ENCODE peak calls at places on chromosomes 6 and 20, in five cellular contexts. One of them, this sample, is unnamed.

GRCh38 chr6:160348209-160348551 is at the start of gene SLC22A3:
- DNase-seq in RWPE1: peak
- DNase-seq in foreskin keratinocyte: no peak
- DNase-seq in natural killer cell: no peak
- DNase-seq in GM10248: no peak
- DNase-seq in this sample: no peak

GRCh38 chr20:9572690-9573089 is 58.3 kb downstream of the LAMP5 start:
- DNase-seq in RWPE1: no peak
- DNase-seq in foreskin keratinocyte: no peak
- DNase-seq in natural killer cell: no peak
- DNase-seq in GM10248: no peak
- DNase-seq in this sample: no peak

GRCh38 chr20:8744228-8744844 is 324.6 kb upstream of the PLCB4 start:
- DNase-seq in RWPE1: no peak
- DNase-seq in foreskin keratinocyte: peak
- DNase-seq in natural killer cell: no peak
- DNase-seq in GM10248: no peak
- DNase-seq in this sample: no peak

GRCh38 chr6:112203577-112204349 is 50.6 kb downstream of the LAMA4 start:
- DNase-seq in RWPE1: peak
- DNase-seq in foreskin keratinocyte: peak
- DNase-seq in natural killer cell: no peak
- DNase-seq in GM10248: no peak
- DNase-seq in this sample: no peak

GRCh38 chr6:84847349-84848160 is 83.2 kb upstream of the TBX18 start:
- DNase-seq in RWPE1: no peak
- DNase-seq in foreskin keratinocyte: peak
- DNase-seq in natural killer cell: no peak
- DNase-seq in GM10248: no peak
- DNase-seq in this sample: no peak

GRCh38 chr6:34075906-34076305 is 70.0 kb downstream of the GRM4 start:
- DNase-seq in RWPE1: no peak
- DNase-seq in foreskin keratinocyte: no peak
- DNase-seq in natural killer cell: no peak
- DNase-seq in GM10248: no peak
- DNase-seq in this sample: no peak

GRCh38 chr20:48577557-48577956 is 250.2 kb downstream of the PREX1 start:
- DNase-seq in RWPE1: no peak
- DNase-seq in foreskin keratinocyte: no peak
- DNase-seq in natural killer cell: no peak
- DNase-seq in GM10248: no peak
- DNase-seq in this sample: no peak

GRCh38 chr20:4532772-4533171 is 188.9 kb upstream of the PRND start:
- DNase-seq in RWPE1: no peak
- DNase-seq in foreskin keratinocyte: no peak
- DNase-seq in natural killer cell: no peak
- DNase-seq in GM10248: no peak
- DNase-seq in this sample: no peak

GRCh38 chr6:43953794-43954310 is 173.4 kb downstream of the MRPL14 start:
- DNase-seq in RWPE1: no peak
- DNase-seq in foreskin keratinocyte: no peak
- DNase-seq in natural killer cell: no peak
- DNase-seq in GM10248: no peak
- DNase-seq in this sample: no peak

GRCh38 chr6:150466196-150466595 is 97.4 kb downstream of the IYD start:
- DNase-seq in RWPE1: peak
- DNase-seq in foreskin keratinocyte: peak
- DNase-seq in natural killer cell: no peak
- DNase-seq in GM10248: no peak
- DNase-seq in this sample: no peak

GRCh38 chr6:22717906-22718305 is 148.5 kb downstream of the HDGFL1 start:
- DNase-seq in RWPE1: no peak
- DNase-seq in foreskin keratinocyte: no peak
- DNase-seq in natural killer cell: no peak
- DNase-seq in GM10248: no peak
- DNase-seq in this sample: no peak

GRCh38 chr20:17666491-17666890 is 15.6 kb downstream of the RRBP1 start:
- DNase-seq in RWPE1: no peak
- DNase-seq in foreskin keratinocyte: no peak
- DNase-seq in natural killer cell: no peak
- DNase-seq in GM10248: no peak
- DNase-seq in this sample: no peak

GRCh38 chr6:15955484-15955883 is 173.4 kb upstream of the MYLIP start:
- DNase-seq in RWPE1: no peak
- DNase-seq in foreskin keratinocyte: no peak
- DNase-seq in natural killer cell: no peak
- DNase-seq in GM10248: no peak
- DNase-seq in this sample: no peak

GRCh38 chr6:83071707-83072106 is 4.2 kb downstream of the DOP1A start:
- DNase-seq in RWPE1: peak
- DNase-seq in foreskin keratinocyte: peak
- DNase-seq in natural killer cell: no peak
- DNase-seq in GM10248: no peak
- DNase-seq in this sample: no peak

GRCh38 chr20:3245156-3245555 is 6.2 kb upstream of the SLC4A11 start:
- DNase-seq in RWPE1: no peak
- DNase-seq in foreskin keratinocyte: no peak
- DNase-seq in natural killer cell: no peak
- DNase-seq in GM10248: no peak
- DNase-seq in this sample: no peak

GRCh38 chr6:56961151-56961550 is 6.2 kb downstream of the BEND6 start:
- DNase-seq in RWPE1: no peak
- DNase-seq in foreskin keratinocyte: no peak
- DNase-seq in natural killer cell: no peak
- DNase-seq in GM10248: no peak
- DNase-seq in this sample: no peak

GRCh38 chr6:161107779-161108380 is 116.3 kb downstream of the MAP3K4 start:
- DNase-seq in RWPE1: no peak
- DNase-seq in foreskin keratinocyte: no peak
- DNase-seq in natural killer cell: no peak
- DNase-seq in GM10248: no peak
- DNase-seq in this sample: no peak

GRCh38 chr6:72552938-72553337 is 68.9 kb upstream of the KCNQ5 start:
- DNase-seq in RWPE1: peak
- DNase-seq in foreskin keratinocyte: peak
- DNase-seq in natural killer cell: no peak
- DNase-seq in GM10248: no peak
- DNase-seq in this sample: no peak

GRCh38 chr6:39912446-39912845 is 21.8 kb downstream of the MOCS1 start:
- DNase-seq in RWPE1: no peak
- DNase-seq in foreskin keratinocyte: no peak
- DNase-seq in natural killer cell: no peak
- DNase-seq in GM10248: no peak
- DNase-seq in this sample: no peak

GRCh38 chr20:32070690-32071213 is 18.7 kb downstream of the HCK start:
- DNase-seq in RWPE1: no peak
- DNase-seq in foreskin keratinocyte: no peak
- DNase-seq in natural killer cell: no peak
- DNase-seq in GM10248: no peak
- DNase-seq in this sample: no peak

GRCh38 chr6:74588094-74588493 is 617.8 kb downstream of the COL12A1 start:
- DNase-seq in RWPE1: no peak
- DNase-seq in foreskin keratinocyte: no peak
- DNase-seq in natural killer cell: no peak
- DNase-seq in GM10248: no peak
- DNase-seq in this sample: no peak

GRCh38 chr20:16475225-16475624 is 98.0 kb downstream of the KIF16B start:
- DNase-seq in RWPE1: no peak
- DNase-seq in foreskin keratinocyte: no peak
- DNase-seq in natural killer cell: no peak
- DNase-seq in GM10248: no peak
- DNase-seq in this sample: no peak

GRCh38 chr20:53934421-53935352 is 135.7 kb downstream of the BCAS1 start:
- DNase-seq in RWPE1: peak
- DNase-seq in foreskin keratinocyte: peak
- DNase-seq in natural killer cell: no peak
- DNase-seq in GM10248: peak
- DNase-seq in this sample: peak

GRCh38 chr6:170434114-170434820 is 118.8 kb downstream of the PSMB1 start:
- DNase-seq in RWPE1: no peak
- DNase-seq in foreskin keratinocyte: no peak
- DNase-seq in natural killer cell: no peak
- DNase-seq in GM10248: no peak
- DNase-seq in this sample: no peak

GRCh38 chr6:164290101-164290500 is 875.6 kb downstream of the QKI start:
- DNase-seq in RWPE1: no peak
- DNase-seq in foreskin keratinocyte: no peak
- DNase-seq in natural killer cell: no peak
- DNase-seq in GM10248: no peak
- DNase-seq in this sample: no peak

GRCh38 chr6:108781419-108782110 is 66.7 kb upstream of the ARMC2 start:
- DNase-seq in RWPE1: peak
- DNase-seq in foreskin keratinocyte: no peak
- DNase-seq in natural killer cell: no peak
- DNase-seq in GM10248: no peak
- DNase-seq in this sample: no peak

GRCh38 chr20:44070139-44070900 is 116.7 kb downstream of the JPH2 start:
- DNase-seq in RWPE1: no peak
- DNase-seq in foreskin keratinocyte: no peak
- DNase-seq in natural killer cell: no peak
- DNase-seq in GM10248: peak
- DNase-seq in this sample: no peak

GRCh38 chr6:28525496-28526039 is at the start of gene GPX5:
- DNase-seq in RWPE1: no peak
- DNase-seq in foreskin keratinocyte: no peak
- DNase-seq in natural killer cell: no peak
- DNase-seq in GM10248: no peak
- DNase-seq in this sample: no peak

GRCh38 chr6:63926950-63927349 is 291.3 kb downstream of the PHF3 start:
- DNase-seq in RWPE1: no peak
- DNase-seq in foreskin keratinocyte: no peak
- DNase-seq in natural killer cell: no peak
- DNase-seq in GM10248: no peak
- DNase-seq in this sample: no peak

GRCh38 chr20:49483018-49483705 is 694 bp upstream of the KCNB1 start:
- DNase-seq in RWPE1: no peak
- DNase-seq in foreskin keratinocyte: no peak
- DNase-seq in natural killer cell: no peak
- DNase-seq in GM10248: no peak
- DNase-seq in this sample: peak

GRCh38 chr6:2658788-2659187 is 91.9 kb downstream of the MYLK4 start:
- DNase-seq in RWPE1: peak
- DNase-seq in foreskin keratinocyte: peak
- DNase-seq in natural killer cell: no peak
- DNase-seq in GM10248: peak
- DNase-seq in this sample: peak

GRCh38 chr20:45892049-45892816 is 1.1 kb downstream of the CTSA start:
- DNase-seq in RWPE1: peak
- DNase-seq in foreskin keratinocyte: no peak
- DNase-seq in natural killer cell: no peak
- DNase-seq in GM10248: no peak
- DNase-seq in this sample: no peak
- TF ChIP-seq CTCF in RWPE1: no peak
- TF ChIP-seq CTCF in foreskin keratinocyte: peak
- TF ChIP-seq CTCF in natural killer cell: no peak
- TF ChIP-seq CTCF in GM10248: peak
- TF ChIP-seq CTCF in this sample: no peak

GRCh38 chr6:89311853-89312531 is 3.1 kb downstream of the GABRR2 start:
- DNase-seq in RWPE1: peak
- DNase-seq in foreskin keratinocyte: peak
- DNase-seq in natural killer cell: no peak
- DNase-seq in GM10248: no peak
- DNase-seq in this sample: no peak
- TF ChIP-seq CTCF in RWPE1: peak
- TF ChIP-seq CTCF in foreskin keratinocyte: peak
- TF ChIP-seq CTCF in natural killer cell: no peak
- TF ChIP-seq CTCF in GM10248: no peak
- TF ChIP-seq CTCF in this sample: no peak

GRCh38 chr20:25733903-25734302 is 37.2 kb upstream of the ZNF337 start:
- DNase-seq in RWPE1: no peak
- DNase-seq in foreskin keratinocyte: no peak
- DNase-seq in natural killer cell: no peak
- DNase-seq in GM10248: no peak
- DNase-seq in this sample: no peak
- TF ChIP-seq CTCF in RWPE1: no peak
- TF ChIP-seq CTCF in foreskin keratinocyte: no peak
- TF ChIP-seq CTCF in natural killer cell: no peak
- TF ChIP-seq CTCF in GM10248: no peak
- TF ChIP-seq CTCF in this sample: no peak

GRCh38 chr6:46626228-46626909 is 26.2 kb downstream of the CYP39A1 start:
- DNase-seq in RWPE1: peak
- DNase-seq in foreskin keratinocyte: peak
- DNase-seq in natural killer cell: no peak
- DNase-seq in GM10248: peak
- DNase-seq in this sample: peak
- TF ChIP-seq CTCF in RWPE1: peak
- TF ChIP-seq CTCF in foreskin keratinocyte: peak
- TF ChIP-seq CTCF in natural killer cell: peak
- TF ChIP-seq CTCF in GM10248: peak
- TF ChIP-seq CTCF in this sample: peak

GRCh38 chr6:134175532-134176282 is 123.3 kb upstream of the SLC2A12 start:
- DNase-seq in RWPE1: peak
- DNase-seq in foreskin keratinocyte: peak
- DNase-seq in natural killer cell: peak
- DNase-seq in GM10248: peak
- DNase-seq in this sample: peak
- TF ChIP-seq CTCF in RWPE1: no peak
- TF ChIP-seq CTCF in foreskin keratinocyte: no peak
- TF ChIP-seq CTCF in natural killer cell: no peak
- TF ChIP-seq CTCF in GM10248: no peak
- TF ChIP-seq CTCF in this sample: no peak

DNA sequence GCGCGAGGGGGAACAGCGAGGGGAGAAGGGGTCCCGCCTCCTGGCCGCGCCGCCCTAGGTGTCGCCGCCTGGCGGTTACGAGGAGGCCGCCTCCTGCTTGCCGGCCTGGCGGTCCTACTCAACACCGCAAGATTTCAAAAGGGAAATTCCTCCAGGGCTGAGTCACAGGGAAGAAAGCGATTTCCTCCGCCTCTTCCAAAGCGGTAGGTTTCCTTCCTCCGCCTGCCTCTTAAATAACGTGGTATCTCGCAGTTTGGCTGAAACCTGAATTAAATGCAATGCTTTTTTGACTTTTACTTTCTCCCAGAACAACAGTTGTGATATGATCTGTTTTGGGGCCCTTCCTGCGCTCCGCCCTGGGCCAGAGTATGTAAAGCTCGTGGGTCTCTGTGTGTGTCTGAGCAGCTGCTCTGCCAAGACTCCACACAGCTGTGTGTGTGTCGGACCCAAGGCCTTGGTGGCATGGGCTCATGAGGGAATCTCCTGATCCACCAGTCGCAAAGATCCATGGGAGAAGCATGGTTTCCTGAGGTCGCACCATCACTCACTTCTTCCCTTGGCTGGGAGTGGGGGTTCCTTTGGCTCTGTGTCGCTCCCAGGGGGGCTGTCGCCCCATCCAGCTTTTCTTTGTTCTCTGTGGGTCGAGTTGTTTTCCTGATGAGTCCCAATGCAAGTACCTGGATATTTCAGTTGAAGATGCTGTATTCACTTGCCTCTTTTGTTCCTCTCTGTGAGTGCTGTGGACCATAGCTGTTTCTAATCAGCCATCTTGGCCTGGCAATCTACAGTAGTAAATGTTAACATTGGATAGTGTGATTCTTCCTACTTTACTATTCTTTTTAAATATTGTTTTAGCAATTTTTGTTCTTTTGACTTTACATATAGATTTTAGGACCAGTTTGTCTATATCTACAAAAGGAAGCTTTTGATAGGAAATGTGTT is 31.6 kb upstream of the NOTCH4 start:
- DNase-seq in RWPE1: peak
- DNase-seq in foreskin keratinocyte: peak
- DNase-seq in natural killer cell: peak
- DNase-seq in GM10248: peak
- DNase-seq in this sample: peak
- TF ChIP-seq CTCF in RWPE1: peak
- TF ChIP-seq CTCF in foreskin keratinocyte: peak
- TF ChIP-seq CTCF in natural killer cell: peak
- TF ChIP-seq CTCF in GM10248: peak
- TF ChIP-seq CTCF in this sample: peak